ENCODE peak calls at places on chromosomes 3 and 15, in four cellular contexts. D, G, O and U are unnamed samples.

GRCh38 chr3:136110481-136110880 is 85.7 kb downstream of the MSL2 start:
- DNase-seq in D (no peak), G (no peak), O (no peak), U (no peak)

GRCh38 chr15:100021653-100022052 is 288.4 kb upstream of the LYSMD4 start:
- DNase-seq in D (no peak), G (no peak), O (no peak), U (no peak)

GRCh38 chr15:55319537-55320325 is 709 bp downstream of the PIGB start:
- DNase-seq in D (peak; percentile 5), G (no peak), O (peak; percentile 24), U (no peak)

GRCh38 chr3:21170964-21171363 is 580.0 kb downstream of the ZNF385D start:
- DNase-seq in D (no peak), G (no peak), O (no peak), U (peak; percentile 34)

GRCh38 chr15:99702895-99703602 is 30.2 kb downstream of the LYSMD4 start:
- DNase-seq in D (peak; percentile 53), G (no peak), O (no peak), U (no peak)

GRCh38 chr3:72722930-72723726 is 125.1 kb downstream of the SHQ1 start:
- DNase-seq in D (peak; percentile 73), G (peak; percentile 31), O (peak; percentile 28), U (no peak)

GRCh38 chr3:150469031-150469930 is 61.2 kb downstream of the TSC22D2 start:
- DNase-seq in D (peak; percentile 98), G (peak; percentile 91), O (peak; percentile 97), U (peak; percentile 31)

GRCh38 chr15:89822030-89822429 is 7.4 kb upstream of the ANPEP start:
- DNase-seq in D (no peak), G (no peak), O (no peak), U (no peak)

GRCh38 chr3:124277516-124277890 is 285.6 kb upstream of the ROPN1 start:
- DNase-seq in D (peak; percentile 22), G (no peak), O (no peak), U (no peak)

GRCh38 chr3:134361162-134361831 is 12.9 kb downstream of the AMOTL2 start:
- DNase-seq in D (no peak), G (no peak), O (no peak), U (no peak)

GRCh38 chr3:184419171-184419570 is 39.3 kb downstream of the CHRD start:
- DNase-seq in D (no peak), G (no peak), O (no peak), U (peak; percentile 28)

GRCh38 chr3:44114142-44114541 is 127.5 kb upstream of the TOPAZ1 start:
- DNase-seq in D (peak; percentile 3), G (peak; percentile 12), O (no peak), U (peak; percentile 87)

GRCh38 chr3:102687851-102688555 is 253.2 kb downstream of the ZPLD1 start:
- DNase-seq in D (no peak), G (no peak), O (no peak), U (no peak)

GRCh38 chr3:179943097-179943880 is 93.4 kb downstream of the PEX5L start:
- DNase-seq in D (no peak), G (no peak), O (no peak), U (no peak)

GRCh38 chr3:179717219-179717618 is 64.4 kb downstream of the USP13 start:
- DNase-seq in D (no peak), G (no peak), O (no peak), U (no peak)

GRCh38 chr15:73141216-73141900 is 89.1 kb downstream of the NEO1 start:
- DNase-seq in D (no peak), G (no peak), O (peak; percentile 15), U (no peak)

GRCh38 chr3:87503901-87504498 is 227.6 kb upstream of the POU1F1 start:
- DNase-seq in D (peak; percentile 36), G (peak; percentile 15), O (peak; percentile 43), U (peak; percentile 26)

GRCh38 chr3:42493126-42493797 is 9.2 kb upstream of the VIPR1 start:
- DNase-seq in D (no peak), G (no peak), O (no peak), U (peak; percentile 17)

DNA sequence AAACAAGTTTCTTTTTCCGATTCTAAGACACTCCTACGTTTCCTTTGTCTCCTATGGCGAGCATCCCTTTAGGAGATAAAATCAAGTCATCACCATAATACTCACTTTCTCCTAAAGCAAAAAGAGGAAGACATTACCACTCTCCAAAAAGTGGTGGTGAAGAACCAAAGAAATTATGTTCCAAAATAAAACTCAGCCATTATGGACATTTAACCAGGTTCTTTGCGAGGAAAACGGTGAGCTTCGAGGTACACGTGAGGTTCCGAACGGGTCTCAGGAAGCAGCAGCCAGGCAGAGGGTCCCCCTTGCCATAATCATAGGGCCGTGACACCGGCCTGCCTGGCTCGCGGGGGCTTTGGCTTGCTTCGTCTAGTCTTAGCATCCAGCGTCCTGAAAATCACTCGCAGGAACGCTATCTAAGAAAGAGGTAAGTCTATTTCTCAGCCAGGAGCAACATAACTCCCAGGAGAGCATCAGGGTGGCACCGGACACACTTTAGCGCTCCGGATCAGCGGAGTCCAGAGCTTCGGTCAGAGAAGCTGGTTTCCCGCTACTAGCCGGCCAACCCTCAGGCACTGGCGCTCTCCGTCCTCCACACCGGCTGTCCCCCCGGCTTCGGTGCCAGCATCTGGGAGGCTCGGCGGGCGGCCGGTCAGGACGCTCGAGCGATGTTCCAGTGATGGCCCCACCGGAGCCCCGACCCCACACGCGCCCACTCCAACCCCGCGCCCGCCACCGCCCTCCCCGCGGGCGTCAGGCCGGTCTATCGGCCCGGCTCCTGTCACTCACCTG is 581 bp downstream of the IP6K1 start:
- DNase-seq in D (peak; percentile 28), G (peak; percentile 35), O (peak; percentile 62), U (no peak)
- H2AFZ ChIP-seq in D (peak overlapping the region; percentile 89), G (peak overlapping the region; percentile 75), O (no peak overlapping the region), U (no peak overlapping the region)

DNA sequence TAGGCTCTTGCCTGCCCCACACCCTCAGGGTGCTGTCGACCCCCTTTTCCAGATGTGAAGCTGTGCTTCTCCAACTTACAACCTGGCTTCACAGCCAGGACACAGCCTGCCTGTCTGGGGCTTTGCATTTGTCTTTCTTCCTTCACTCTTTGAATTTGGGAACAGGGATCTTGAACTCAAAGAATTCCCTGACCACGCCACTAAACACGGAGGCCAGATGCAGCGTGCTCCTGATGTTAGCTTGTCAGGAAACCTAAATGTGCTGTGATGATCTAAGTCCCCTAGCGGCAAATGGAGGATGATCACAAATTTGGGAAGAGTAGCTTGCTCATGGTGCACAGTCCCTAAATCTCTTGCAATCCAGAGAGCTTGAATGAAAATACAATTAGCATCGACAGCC is 244.8 kb upstream of the RGMA start:
- DNase-seq in D (no peak), G (no peak), O (no peak), U (peak; percentile 38)
- H2AK5ac ChIP-seq in D (no peak overlapping the region), G (no peak overlapping the region), O (no peak overlapping the region), U (no peak overlapping the region)

DNA sequence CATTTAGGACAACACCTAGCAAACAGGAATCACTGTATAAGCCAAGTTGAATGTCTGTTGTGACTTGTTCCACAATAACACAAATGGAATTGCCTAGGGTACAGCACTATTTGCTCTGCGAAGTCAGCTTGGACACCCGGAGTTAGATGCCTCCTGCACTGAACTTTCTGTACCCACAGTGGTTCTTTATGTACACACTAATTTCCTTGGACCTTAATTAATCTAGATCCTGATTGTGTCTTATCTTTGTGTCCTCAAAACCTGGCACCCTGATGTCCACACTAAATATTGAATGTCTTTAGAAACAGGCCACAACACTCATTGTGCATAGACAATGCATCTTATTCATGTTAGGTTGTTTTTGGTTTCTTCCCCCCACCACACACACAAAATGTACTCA is 278.9 kb upstream of the NR2F2 start:
- DNase-seq in D (no peak), G (no peak), O (no peak), U (no peak)
- H3K4ac ChIP-seq in D (no peak overlapping the region), G (no peak overlapping the region), O (no peak overlapping the region), U (no peak overlapping the region)

GRCh38 chr15:32819406-32819930 is 101.7 kb downstream of the GREM1 start:
- DNase-seq in D (no peak), G (no peak), O (no peak), U (no peak)
- H2AFZ ChIP-seq in D (no peak overlapping the region), G (no peak overlapping the region), O (no peak overlapping the region), U (no peak overlapping the region)